ENCODE peak calls at places on chromosome 6, in five cellular contexts. One of them, this sample, is unnamed. For H3K27me3, the result is how much of the 10 kb centered on the place peaks cover.

GRCh38 chr6:4624726-4625125 is 151.5 kb upstream of the CDYL start:
- DNase-seq in endodermal cell: no peak
- DNase-seq in body of pancreas: no peak
- DNase-seq in tibial artery: no peak
- DNase-seq in psoas muscle: no peak
- DNase-seq in this sample: no peak

GRCh38 chr6:122838060-122838780 is 49.2 kb downstream of the SMPDL3A start:
- DNase-seq in tibial artery: no peak
- DNase-seq in body of pancreas: no peak
- DNase-seq in endodermal cell: no peak
- DNase-seq in psoas muscle: no peak
- DNase-seq in this sample: no peak

GRCh38 chr6:122651031-122651430 is 40.8 kb downstream of the PKIB start:
- DNase-seq in endodermal cell: no peak
- DNase-seq in body of pancreas: no peak
- DNase-seq in psoas muscle: no peak
- DNase-seq in tibial artery: no peak
- DNase-seq in this sample: no peak

GRCh38 chr6:105786449-105786848 is 299.7 kb upstream of the PRDM1 start:
- DNase-seq in tibial artery: no peak
- DNase-seq in body of pancreas: no peak
- DNase-seq in psoas muscle: no peak
- DNase-seq in endodermal cell: no peak
- DNase-seq in this sample: no peak

GRCh38 chr6:14795451-14795850 is 450.4 kb upstream of the JARID2 start:
- DNase-seq in body of pancreas: no peak
- DNase-seq in tibial artery: no peak
- DNase-seq in psoas muscle: no peak
- DNase-seq in endodermal cell: no peak
- DNase-seq in this sample: no peak

GRCh38 chr6:16519265-16520242 is 241.7 kb downstream of the ATXN1 start:
- DNase-seq in tibial artery: no peak
- DNase-seq in psoas muscle: no peak
- DNase-seq in endodermal cell: peak
- DNase-seq in body of pancreas: peak
- DNase-seq in this sample: no peak

GRCh38 chr6:3962897-3963296 is 113.7 kb downstream of the FAM50B start:
- DNase-seq in body of pancreas: no peak
- DNase-seq in endodermal cell: no peak
- DNase-seq in tibial artery: no peak
- DNase-seq in psoas muscle: no peak
- DNase-seq in this sample: peak

GRCh38 chr6:90369024-90369519 is 72.4 kb upstream of the BACH2 start:
- DNase-seq in tibial artery: peak
- DNase-seq in endodermal cell: peak
- DNase-seq in psoas muscle: peak
- DNase-seq in body of pancreas: peak
- DNase-seq in this sample: peak

GRCh38 chr6:87714093-87714809 is 12.2 kb upstream of the AKIRIN2 start:
- DNase-seq in psoas muscle: no peak
- DNase-seq in tibial artery: no peak
- DNase-seq in body of pancreas: no peak
- DNase-seq in endodermal cell: no peak
- DNase-seq in this sample: peak

GRCh38 chr6:31197559-31198305 is 27.2 kb upstream of the POU5F1 start:
- DNase-seq in endodermal cell: peak
- DNase-seq in tibial artery: peak
- DNase-seq in psoas muscle: peak
- DNase-seq in body of pancreas: peak
- DNase-seq in this sample: peak

GRCh38 chr6:74871757-74872156 is 334.1 kb downstream of the COL12A1 start:
- DNase-seq in psoas muscle: no peak
- DNase-seq in body of pancreas: no peak
- DNase-seq in tibial artery: no peak
- DNase-seq in endodermal cell: no peak
- DNase-seq in this sample: peak

GRCh38 chr6:90811596-90812226 is 224.8 kb upstream of the MAP3K7 start:
- DNase-seq in psoas muscle: no peak
- DNase-seq in body of pancreas: no peak
- DNase-seq in endodermal cell: no peak
- DNase-seq in tibial artery: no peak
- DNase-seq in this sample: no peak

GRCh38 chr6:131255434-131255833 is 120.2 kb downstream of the AKAP7 start:
- DNase-seq in psoas muscle: no peak
- DNase-seq in tibial artery: no peak
- DNase-seq in body of pancreas: no peak
- DNase-seq in endodermal cell: no peak
- DNase-seq in this sample: no peak

GRCh38 chr6:44676826-44677433 is 289.4 kb downstream of the CDC5L start:
- DNase-seq in body of pancreas: no peak
- DNase-seq in psoas muscle: no peak
- DNase-seq in endodermal cell: no peak
- DNase-seq in tibial artery: no peak
- DNase-seq in this sample: no peak

GRCh38 chr6:136401749-136402148 is 112.1 kb upstream of the BCLAF1 start:
- DNase-seq in body of pancreas: no peak
- DNase-seq in psoas muscle: no peak
- DNase-seq in endodermal cell: no peak
- DNase-seq in tibial artery: no peak
- DNase-seq in this sample: no peak

DNA sequence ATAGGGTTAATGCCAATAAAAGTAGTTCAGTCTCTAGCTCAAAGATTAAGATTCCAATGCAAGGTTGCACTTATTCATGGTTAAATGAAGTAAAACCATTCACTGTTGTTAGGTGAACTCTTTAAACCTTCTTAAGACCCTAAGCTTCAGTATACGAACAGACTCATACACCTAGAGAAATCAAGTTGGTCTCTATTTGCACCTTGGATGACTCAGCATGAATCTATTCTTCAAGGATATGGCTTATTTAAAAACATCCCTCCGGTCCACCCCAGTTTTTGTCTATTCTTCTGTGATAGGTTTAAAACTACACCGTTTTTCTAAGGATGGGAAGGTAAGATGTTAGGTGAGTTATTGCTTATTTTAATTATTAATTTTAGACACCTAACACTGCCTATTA is 932 bp upstream of the TAAR9 start:
- DNase-seq in body of pancreas: no peak
- DNase-seq in endodermal cell: no peak
- DNase-seq in psoas muscle: no peak
- DNase-seq in tibial artery: no peak
- DNase-seq in this sample: no peak
- H3K27me3 ChIP-seq in body of pancreas: under half
- H3K27me3 ChIP-seq in endodermal cell: under half
- H3K27me3 ChIP-seq in psoas muscle: under half
- H3K27me3 ChIP-seq in tibial artery: under half
- H3K27me3 ChIP-seq in this sample: under half

GRCh38 chr6:157975456-157975855 is 6.2 kb upstream of the SYNJ2 start:
- DNase-seq in body of pancreas: no peak
- DNase-seq in endodermal cell: no peak
- DNase-seq in psoas muscle: no peak
- DNase-seq in tibial artery: no peak
- DNase-seq in this sample: no peak

GRCh38 chr6:157974967-157975366 is 6.7 kb upstream of the SYNJ2 start:
- DNase-seq in tibial artery: no peak
- DNase-seq in endodermal cell: no peak
- DNase-seq in body of pancreas: no peak
- DNase-seq in psoas muscle: no peak
- DNase-seq in this sample: no peak

GRCh38 chr6:157977176-157977804 is 4.4 kb upstream of the SYNJ2 start:
- DNase-seq in tibial artery: no peak
- DNase-seq in body of pancreas: no peak
- DNase-seq in endodermal cell: peak
- DNase-seq in psoas muscle: no peak
- DNase-seq in this sample: no peak

GRCh38 chr6:157978021-157978783 is 3.5 kb upstream of the SYNJ2 start:
- DNase-seq in body of pancreas: no peak
- DNase-seq in endodermal cell: no peak
- DNase-seq in psoas muscle: no peak
- DNase-seq in tibial artery: no peak
- DNase-seq in this sample: no peak

DNA sequence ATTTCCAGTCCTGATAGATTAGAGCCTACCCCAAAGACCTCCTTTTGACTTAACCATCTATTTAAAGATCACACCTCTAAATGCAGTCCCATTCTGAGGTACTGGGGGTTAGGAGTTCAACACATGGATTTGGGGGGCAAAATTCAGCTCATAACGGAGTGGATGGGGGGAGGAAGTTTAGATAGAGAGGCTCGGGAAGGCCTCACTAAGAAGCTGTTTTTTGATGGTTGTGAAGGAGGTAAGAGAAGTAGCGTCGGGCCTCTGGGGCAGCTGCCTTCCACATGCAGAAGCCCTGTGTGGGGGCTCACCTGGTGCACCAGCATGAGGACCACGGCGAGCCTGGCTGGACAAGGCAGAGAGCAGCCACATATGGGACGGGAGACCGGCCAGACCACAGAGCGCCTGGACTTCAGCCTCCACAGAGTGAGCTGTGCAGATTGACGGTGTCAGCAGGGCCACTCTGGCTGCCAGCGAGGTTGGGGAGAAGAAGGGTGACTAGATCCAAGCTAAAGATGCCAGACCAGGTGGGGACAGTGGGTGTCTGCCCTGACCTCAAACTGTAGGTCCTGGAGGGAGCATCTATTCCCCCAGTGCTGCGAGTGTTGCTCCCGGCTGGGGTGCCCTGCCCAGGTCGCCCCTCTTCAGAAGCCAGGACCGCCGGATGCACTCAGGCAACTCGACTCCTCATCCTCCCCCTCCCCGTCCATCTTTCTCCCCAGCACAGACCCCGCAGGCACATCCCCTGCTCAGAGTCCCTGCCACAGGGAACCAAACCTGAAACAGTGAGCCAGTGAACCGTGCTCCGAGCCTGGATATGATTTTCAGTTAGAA is 5.1 kb upstream of the SYNJ2 start:
- DNase-seq in psoas muscle: no peak
- DNase-seq in endodermal cell: peak
- DNase-seq in tibial artery: no peak
- DNase-seq in body of pancreas: no peak
- DNase-seq in this sample: no peak
- H3K4me3 ChIP-seq in psoas muscle: no peak
- H3K4me3 ChIP-seq in endodermal cell: no peak
- H3K4me3 ChIP-seq in tibial artery: no peak
- H3K4me3 ChIP-seq in body of pancreas: no peak
- H3K4me3 ChIP-seq in this sample: no peak

DNA sequence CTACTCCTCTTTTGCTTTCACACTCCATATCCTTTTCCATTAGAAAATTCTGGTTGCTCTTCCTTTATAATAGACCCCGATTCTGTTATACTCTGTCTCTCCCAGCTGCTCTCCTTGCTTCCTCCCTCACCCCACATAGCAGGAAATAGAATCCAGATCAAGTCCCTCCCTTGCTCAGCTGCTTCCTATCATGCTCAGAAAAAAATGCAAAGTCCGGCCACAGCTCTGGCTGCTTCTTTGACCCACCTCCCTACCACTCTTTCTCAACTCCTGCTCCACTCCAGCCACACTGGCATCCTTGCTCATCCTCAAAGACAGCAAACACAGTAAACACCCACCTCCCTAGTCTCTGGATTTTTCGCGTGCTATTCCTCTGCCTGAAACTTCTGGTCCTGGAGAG is 9.0 kb upstream of the SLC22A16 start:
- DNase-seq in endodermal cell: peak
- DNase-seq in body of pancreas: no peak
- DNase-seq in psoas muscle: no peak
- DNase-seq in tibial artery: no peak
- DNase-seq in this sample: no peak
- TF ChIP-seq CTCF in endodermal cell: no peak
- TF ChIP-seq CTCF in body of pancreas: no peak
- TF ChIP-seq CTCF in psoas muscle: no peak
- TF ChIP-seq CTCF in tibial artery: no peak
- TF ChIP-seq CTCF in this sample: no peak

DNA sequence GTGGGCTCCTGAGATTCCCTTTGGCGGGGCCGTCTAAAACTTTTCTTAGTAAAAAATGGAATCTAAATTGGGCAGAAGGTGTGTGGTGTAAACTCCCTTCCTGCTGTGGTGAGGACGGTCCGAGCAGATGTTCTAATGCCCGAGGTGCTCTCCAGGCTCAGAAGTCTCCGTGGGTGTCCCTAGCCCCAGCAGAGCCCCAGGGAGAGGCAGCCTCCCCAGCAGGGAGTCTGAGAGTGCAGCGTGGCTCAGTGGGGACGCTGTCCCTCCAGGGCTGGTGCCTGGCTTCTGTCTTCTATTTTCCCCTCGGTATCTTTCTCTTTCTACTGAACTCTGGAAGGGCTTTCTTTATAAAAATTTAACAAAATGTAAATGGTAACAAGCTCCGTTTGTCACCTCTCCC is 208.2 kb downstream of the SMOC2 start:
- DNase-seq in tibial artery: no peak
- DNase-seq in psoas muscle: no peak
- DNase-seq in body of pancreas: no peak
- DNase-seq in endodermal cell: no peak
- DNase-seq in this sample: no peak
- H3K27me3 ChIP-seq in tibial artery: under half
- H3K27me3 ChIP-seq in psoas muscle: under half
- H3K27me3 ChIP-seq in body of pancreas: under half
- H3K27me3 ChIP-seq in endodermal cell: under half
- H3K27me3 ChIP-seq in this sample: under half

GRCh38 chr6:53627391-53628218 is 38.0 kb downstream of the KLHL31 start:
- DNase-seq in psoas muscle: no peak
- DNase-seq in body of pancreas: no peak
- DNase-seq in tibial artery: no peak
- DNase-seq in endodermal cell: no peak
- DNase-seq in this sample: no peak
- H3K4me3 ChIP-seq in psoas muscle: no peak
- H3K4me3 ChIP-seq in body of pancreas: no peak
- H3K4me3 ChIP-seq in tibial artery: no peak
- H3K4me3 ChIP-seq in endodermal cell: no peak
- H3K4me3 ChIP-seq in this sample: no peak

GRCh38 chr6:127971386-127971785 is 70.5 kb upstream of the THEMIS start:
- DNase-seq in tibial artery: no peak
- DNase-seq in body of pancreas: no peak
- DNase-seq in endodermal cell: no peak
- DNase-seq in psoas muscle: no peak
- DNase-seq in this sample: no peak

GRCh38 chr6:127969701-127970100 is 68.8 kb upstream of the THEMIS start:
- DNase-seq in psoas muscle: no peak
- DNase-seq in body of pancreas: no peak
- DNase-seq in tibial artery: no peak
- DNase-seq in endodermal cell: no peak
- DNase-seq in this sample: no peak

GRCh38 chr6:127972815-127973214 is 72.0 kb upstream of the THEMIS start:
- DNase-seq in endodermal cell: no peak
- DNase-seq in body of pancreas: no peak
- DNase-seq in psoas muscle: no peak
- DNase-seq in tibial artery: no peak
- DNase-seq in this sample: no peak

GRCh38 chr6:127968394-127968793 is 67.5 kb upstream of the THEMIS start:
- DNase-seq in body of pancreas: no peak
- DNase-seq in psoas muscle: no peak
- DNase-seq in tibial artery: no peak
- DNase-seq in endodermal cell: no peak
- DNase-seq in this sample: no peak

GRCh38 chr6:127971945-127972391 is 71.1 kb upstream of the THEMIS start:
- DNase-seq in body of pancreas: no peak
- DNase-seq in psoas muscle: no peak
- DNase-seq in endodermal cell: no peak
- DNase-seq in tibial artery: no peak
- DNase-seq in this sample: peak
- TF ChIP-seq CTCF in body of pancreas: no peak
- TF ChIP-seq CTCF in psoas muscle: no peak
- TF ChIP-seq CTCF in endodermal cell: no peak
- TF ChIP-seq CTCF in tibial artery: no peak
- TF ChIP-seq CTCF in this sample: no peak